ENCODE peak calls at places on chromosomes 6 and 20, in nine cellular contexts. One of them, this sample, is unnamed.
A peak's percentile ranks its signal among the peaks of the same experiment; 100 is the strongest.

GRCh38 chr20:21143194-21143890 is 17.5 kb downstream of the KIZ start:
- DNase-seq in HTR-8/SVneo: no peak
- DNase-seq in fibroblast of the aortic adventitia: no peak
- DNase-seq in T-helper 2 cell: no peak
- DNase-seq in cardiac fibroblast: no peak
- DNase-seq in sciatic nerve: no peak
- DNase-seq in left colon: no peak
- DNase-seq in HFF-Myc: no peak
- DNase-seq in DMS 273 treated with DMSO at 0.1 percent for 48 hours: no peak
- DNase-seq in this sample: no peak

GRCh38 chr6:146598785-146599405 is at the start of gene ADGB:
- DNase-seq in HTR-8/SVneo: peak; percentile 32
- DNase-seq in fibroblast of the aortic adventitia: peak; percentile 27
- DNase-seq in T-helper 2 cell: no peak
- DNase-seq in cardiac fibroblast: peak; percentile 69
- DNase-seq in sciatic nerve: peak; percentile 73
- DNase-seq in left colon: peak; percentile 85
- DNase-seq in HFF-Myc: no peak
- DNase-seq in DMS 273 treated with DMSO at 0.1 percent for 48 hours: no peak
- DNase-seq in this sample: peak; percentile 52

GRCh38 chr6:160277546-160277945 is 18.9 kb upstream of the SLC22A2 start:
- DNase-seq in HTR-8/SVneo: no peak
- DNase-seq in fibroblast of the aortic adventitia: no peak
- DNase-seq in T-helper 2 cell: no peak
- DNase-seq in cardiac fibroblast: no peak
- DNase-seq in sciatic nerve: no peak
- DNase-seq in left colon: no peak
- DNase-seq in HFF-Myc: no peak
- DNase-seq in DMS 273 treated with DMSO at 0.1 percent for 48 hours: no peak
- DNase-seq in this sample: no peak

GRCh38 chr6:116363759-116364158 is 7.0 kb upstream of the DSE start:
- DNase-seq in HTR-8/SVneo: no peak
- DNase-seq in fibroblast of the aortic adventitia: peak; percentile 58
- DNase-seq in T-helper 2 cell: no peak
- DNase-seq in cardiac fibroblast: peak; percentile 62
- DNase-seq in sciatic nerve: no peak
- DNase-seq in left colon: no peak
- DNase-seq in HFF-Myc: no peak
- DNase-seq in DMS 273 treated with DMSO at 0.1 percent for 48 hours: no peak
- DNase-seq in this sample: no peak

GRCh38 chr6:147741419-147741818 is 232.9 kb downstream of the SAMD5 start:
- DNase-seq in HTR-8/SVneo: no peak
- DNase-seq in fibroblast of the aortic adventitia: no peak
- DNase-seq in T-helper 2 cell: no peak
- DNase-seq in cardiac fibroblast: peak; percentile 14
- DNase-seq in sciatic nerve: no peak
- DNase-seq in left colon: no peak
- DNase-seq in HFF-Myc: no peak
- DNase-seq in DMS 273 treated with DMSO at 0.1 percent for 48 hours: no peak
- DNase-seq in this sample: no peak

GRCh38 chr20:52062452-52063209 is 128.9 kb downstream of the ZFP64 start:
- DNase-seq in HTR-8/SVneo: no peak
- DNase-seq in fibroblast of the aortic adventitia: no peak
- DNase-seq in T-helper 2 cell: no peak
- DNase-seq in cardiac fibroblast: no peak
- DNase-seq in sciatic nerve: no peak
- DNase-seq in left colon: no peak
- DNase-seq in HFF-Myc: no peak
- DNase-seq in DMS 273 treated with DMSO at 0.1 percent for 48 hours: no peak
- DNase-seq in this sample: no peak

GRCh38 chr6:113763311-113763766 is 93.8 kb upstream of the MARCKS start:
- DNase-seq in HTR-8/SVneo: no peak
- DNase-seq in fibroblast of the aortic adventitia: peak; percentile 9
- DNase-seq in T-helper 2 cell: no peak
- DNase-seq in cardiac fibroblast: no peak
- DNase-seq in sciatic nerve: no peak
- DNase-seq in left colon: no peak
- DNase-seq in HFF-Myc: no peak
- DNase-seq in DMS 273 treated with DMSO at 0.1 percent for 48 hours: no peak
- DNase-seq in this sample: no peak

GRCh38 chr6:131367206-131367873 is 205.7 kb upstream of the ARG1 start:
- DNase-seq in HTR-8/SVneo: no peak
- DNase-seq in fibroblast of the aortic adventitia: no peak
- DNase-seq in T-helper 2 cell: no peak
- DNase-seq in cardiac fibroblast: no peak
- DNase-seq in sciatic nerve: no peak
- DNase-seq in left colon: peak; percentile 67
- DNase-seq in HFF-Myc: no peak
- DNase-seq in DMS 273 treated with DMSO at 0.1 percent for 48 hours: no peak
- DNase-seq in this sample: no peak

GRCh38 chr20:49483018-49483705 is 694 bp upstream of the KCNB1 start:
- DNase-seq in HTR-8/SVneo: no peak
- DNase-seq in fibroblast of the aortic adventitia: no peak
- DNase-seq in T-helper 2 cell: no peak
- DNase-seq in cardiac fibroblast: no peak
- DNase-seq in sciatic nerve: no peak
- DNase-seq in left colon: no peak
- DNase-seq in HFF-Myc: no peak
- DNase-seq in DMS 273 treated with DMSO at 0.1 percent for 48 hours: no peak
- DNase-seq in this sample: no peak

GRCh38 chr6:16362296-16362695 is 123.9 kb downstream of the GMPR start:
- DNase-seq in HTR-8/SVneo: no peak
- DNase-seq in fibroblast of the aortic adventitia: no peak
- DNase-seq in T-helper 2 cell: no peak
- DNase-seq in cardiac fibroblast: no peak
- DNase-seq in sciatic nerve: no peak
- DNase-seq in left colon: no peak
- DNase-seq in HFF-Myc: no peak
- DNase-seq in DMS 273 treated with DMSO at 0.1 percent for 48 hours: no peak
- DNase-seq in this sample: no peak

GRCh38 chr20:12057778-12058177 is 140.1 kb downstream of the BTBD3 start:
- DNase-seq in HTR-8/SVneo: no peak
- DNase-seq in fibroblast of the aortic adventitia: no peak
- DNase-seq in T-helper 2 cell: no peak
- DNase-seq in cardiac fibroblast: no peak
- DNase-seq in sciatic nerve: no peak
- DNase-seq in left colon: no peak
- DNase-seq in HFF-Myc: no peak
- DNase-seq in DMS 273 treated with DMSO at 0.1 percent for 48 hours: no peak
- DNase-seq in this sample: no peak

GRCh38 chr6:100175814-100176275 is 181.8 kb upstream of the MCHR2 start:
- DNase-seq in HTR-8/SVneo: peak; percentile 14
- DNase-seq in fibroblast of the aortic adventitia: peak; percentile 88
- DNase-seq in T-helper 2 cell: no peak
- DNase-seq in cardiac fibroblast: peak; percentile 87
- DNase-seq in sciatic nerve: no peak
- DNase-seq in left colon: no peak
- DNase-seq in HFF-Myc: peak; percentile 95
- DNase-seq in DMS 273 treated with DMSO at 0.1 percent for 48 hours: no peak
- DNase-seq in this sample: no peak

GRCh38 chr20:10433014-10433622 is 904 bp downstream of the MKKS start:
- DNase-seq in HTR-8/SVneo: no peak
- DNase-seq in fibroblast of the aortic adventitia: no peak
- DNase-seq in T-helper 2 cell: no peak
- DNase-seq in cardiac fibroblast: peak; percentile 5
- DNase-seq in sciatic nerve: no peak
- DNase-seq in left colon: peak; percentile 31
- DNase-seq in HFF-Myc: no peak
- DNase-seq in DMS 273 treated with DMSO at 0.1 percent for 48 hours: no peak
- DNase-seq in this sample: no peak

GRCh38 chr6:118982256-118982911 is 47.4 kb upstream of the MCM9 start:
- DNase-seq in HTR-8/SVneo: no peak
- DNase-seq in fibroblast of the aortic adventitia: no peak
- DNase-seq in T-helper 2 cell: no peak
- DNase-seq in cardiac fibroblast: no peak
- DNase-seq in sciatic nerve: no peak
- DNase-seq in left colon: no peak
- DNase-seq in HFF-Myc: no peak
- DNase-seq in DMS 273 treated with DMSO at 0.1 percent for 48 hours: no peak
- DNase-seq in this sample: no peak

GRCh38 chr6:159777240-159777904 is 12.0 kb downstream of the TCP1 start:
- DNase-seq in HTR-8/SVneo: no peak
- DNase-seq in fibroblast of the aortic adventitia: no peak
- DNase-seq in T-helper 2 cell: no peak
- DNase-seq in cardiac fibroblast: no peak
- DNase-seq in sciatic nerve: no peak
- DNase-seq in left colon: no peak
- DNase-seq in HFF-Myc: no peak
- DNase-seq in DMS 273 treated with DMSO at 0.1 percent for 48 hours: no peak
- DNase-seq in this sample: no peak

GRCh38 chr6:87702589-87702945 is 534 bp upstream of the AKIRIN2 start:
- DNase-seq in HTR-8/SVneo: no peak
- DNase-seq in fibroblast of the aortic adventitia: no peak
- DNase-seq in T-helper 2 cell: no peak
- DNase-seq in cardiac fibroblast: peak; percentile 67
- DNase-seq in sciatic nerve: no peak
- DNase-seq in left colon: no peak
- DNase-seq in HFF-Myc: no peak
- DNase-seq in DMS 273 treated with DMSO at 0.1 percent for 48 hours: peak; percentile 56
- DNase-seq in this sample: no peak

GRCh38 chr20:1855690-1856089 is 39.5 kb upstream of the SIRPA start:
- DNase-seq in HTR-8/SVneo: no peak
- DNase-seq in fibroblast of the aortic adventitia: no peak
- DNase-seq in T-helper 2 cell: no peak
- DNase-seq in cardiac fibroblast: no peak
- DNase-seq in sciatic nerve: no peak
- DNase-seq in left colon: no peak
- DNase-seq in HFF-Myc: no peak
- DNase-seq in DMS 273 treated with DMSO at 0.1 percent for 48 hours: no peak
- DNase-seq in this sample: no peak

GRCh38 chr6:42316390-42316970 is 98.8 kb upstream of the MRPS10 start:
- DNase-seq in HTR-8/SVneo: no peak
- DNase-seq in fibroblast of the aortic adventitia: peak; percentile 86
- DNase-seq in T-helper 2 cell: no peak
- DNase-seq in cardiac fibroblast: peak; percentile 42
- DNase-seq in sciatic nerve: no peak
- DNase-seq in left colon: peak; percentile 60
- DNase-seq in HFF-Myc: no peak
- DNase-seq in DMS 273 treated with DMSO at 0.1 percent for 48 hours: no peak
- DNase-seq in this sample: no peak

GRCh38 chr20:20078041-20078440 is 25.7 kb downstream of the CFAP61 start:
- DNase-seq in HTR-8/SVneo: no peak
- DNase-seq in fibroblast of the aortic adventitia: no peak
- DNase-seq in T-helper 2 cell: no peak
- DNase-seq in cardiac fibroblast: no peak
- DNase-seq in sciatic nerve: no peak
- DNase-seq in left colon: no peak
- DNase-seq in HFF-Myc: no peak
- DNase-seq in DMS 273 treated with DMSO at 0.1 percent for 48 hours: no peak
- DNase-seq in this sample: no peak

GRCh38 chr6:36289281-36290018 is 19.6 kb downstream of the PNPLA1 start:
- DNase-seq in HTR-8/SVneo: no peak
- DNase-seq in fibroblast of the aortic adventitia: no peak
- DNase-seq in T-helper 2 cell: no peak
- DNase-seq in cardiac fibroblast: no peak
- DNase-seq in sciatic nerve: no peak
- DNase-seq in left colon: no peak
- DNase-seq in HFF-Myc: no peak
- DNase-seq in DMS 273 treated with DMSO at 0.1 percent for 48 hours: no peak
- DNase-seq in this sample: no peak

GRCh38 chr6:137490506-137490905 is 3.7 kb downstream of the OLIG3 start:
- DNase-seq in HTR-8/SVneo: no peak
- DNase-seq in fibroblast of the aortic adventitia: no peak
- DNase-seq in T-helper 2 cell: no peak
- DNase-seq in cardiac fibroblast: no peak
- DNase-seq in sciatic nerve: no peak
- DNase-seq in left colon: no peak
- DNase-seq in HFF-Myc: no peak
- DNase-seq in DMS 273 treated with DMSO at 0.1 percent for 48 hours: no peak
- DNase-seq in this sample: no peak

GRCh38 chr6:168297643-168298042 is 21.9 kb downstream of the DACT2 start:
- DNase-seq in HTR-8/SVneo: no peak
- DNase-seq in fibroblast of the aortic adventitia: no peak
- DNase-seq in T-helper 2 cell: no peak
- DNase-seq in cardiac fibroblast: no peak
- DNase-seq in sciatic nerve: no peak
- DNase-seq in left colon: no peak
- DNase-seq in HFF-Myc: no peak
- DNase-seq in DMS 273 treated with DMSO at 0.1 percent for 48 hours: no peak
- DNase-seq in this sample: no peak

GRCh38 chr20:35174458-35175216 is 2.8 kb downstream of the PROCR start:
- DNase-seq in HTR-8/SVneo: no peak
- DNase-seq in fibroblast of the aortic adventitia: no peak
- DNase-seq in T-helper 2 cell: no peak
- DNase-seq in cardiac fibroblast: no peak
- DNase-seq in sciatic nerve: no peak
- DNase-seq in left colon: peak; percentile 49
- DNase-seq in HFF-Myc: no peak
- DNase-seq in DMS 273 treated with DMSO at 0.1 percent for 48 hours: no peak
- DNase-seq in this sample: no peak

GRCh38 chr6:126724821-126725220 is 384.9 kb downstream of the CENPW start:
- DNase-seq in HTR-8/SVneo: no peak
- DNase-seq in fibroblast of the aortic adventitia: peak; percentile 25
- DNase-seq in T-helper 2 cell: no peak
- DNase-seq in cardiac fibroblast: no peak
- DNase-seq in sciatic nerve: no peak
- DNase-seq in left colon: no peak
- DNase-seq in HFF-Myc: no peak
- DNase-seq in DMS 273 treated with DMSO at 0.1 percent for 48 hours: no peak
- DNase-seq in this sample: no peak

GRCh38 chr6:92779758-92780157 is 639.6 kb downstream of the EPHA7 start:
- DNase-seq in HTR-8/SVneo: no peak
- DNase-seq in fibroblast of the aortic adventitia: peak; percentile 18
- DNase-seq in T-helper 2 cell: no peak
- DNase-seq in cardiac fibroblast: peak; percentile 61
- DNase-seq in sciatic nerve: peak; percentile 63
- DNase-seq in left colon: peak; percentile 6
- DNase-seq in HFF-Myc: no peak
- DNase-seq in DMS 273 treated with DMSO at 0.1 percent for 48 hours: no peak
- DNase-seq in this sample: peak; percentile 29

GRCh38 chr20:35454881-35455609 is at the start of gene CEP250:
- DNase-seq in HTR-8/SVneo: peak; percentile 94
- DNase-seq in fibroblast of the aortic adventitia: peak; percentile 91
- DNase-seq in T-helper 2 cell: peak; percentile 93
- DNase-seq in cardiac fibroblast: peak; percentile 97
- DNase-seq in sciatic nerve: peak; percentile 95
- DNase-seq in left colon: peak; percentile 95
- DNase-seq in HFF-Myc: peak; percentile 54
- DNase-seq in DMS 273 treated with DMSO at 0.1 percent for 48 hours: peak; percentile 93
- DNase-seq in this sample: peak; percentile 86

GRCh38 chr6:37146735-37147157 is 23.2 kb upstream of the PIM1 start:
- DNase-seq in HTR-8/SVneo: no peak
- DNase-seq in fibroblast of the aortic adventitia: no peak
- DNase-seq in T-helper 2 cell: no peak
- DNase-seq in cardiac fibroblast: no peak
- DNase-seq in sciatic nerve: no peak
- DNase-seq in left colon: no peak
- DNase-seq in HFF-Myc: no peak
- DNase-seq in DMS 273 treated with DMSO at 0.1 percent for 48 hours: no peak
- DNase-seq in this sample: no peak

GRCh38 chr6:128491041-128491642 is 29.3 kb downstream of the PTPRK start:
- DNase-seq in HTR-8/SVneo: no peak
- DNase-seq in fibroblast of the aortic adventitia: peak; percentile 45
- DNase-seq in T-helper 2 cell: no peak
- DNase-seq in cardiac fibroblast: peak; percentile 52
- DNase-seq in sciatic nerve: no peak
- DNase-seq in left colon: no peak
- DNase-seq in HFF-Myc: no peak
- DNase-seq in DMS 273 treated with DMSO at 0.1 percent for 48 hours: no peak
- DNase-seq in this sample: peak; percentile 47

GRCh38 chr20:9467995-9468394 is 46.4 kb upstream of the LAMP5 start:
- DNase-seq in HTR-8/SVneo: no peak
- DNase-seq in fibroblast of the aortic adventitia: no peak
- DNase-seq in T-helper 2 cell: no peak
- DNase-seq in cardiac fibroblast: no peak
- DNase-seq in sciatic nerve: no peak
- DNase-seq in left colon: peak; percentile 6
- DNase-seq in HFF-Myc: no peak
- DNase-seq in DMS 273 treated with DMSO at 0.1 percent for 48 hours: no peak
- DNase-seq in this sample: no peak

GRCh38 chr6:24492475-24492874 is 2.3 kb upstream of the ALDH5A1 start:
- DNase-seq in HTR-8/SVneo: no peak
- DNase-seq in fibroblast of the aortic adventitia: no peak
- DNase-seq in T-helper 2 cell: no peak
- DNase-seq in cardiac fibroblast: peak; percentile 21
- DNase-seq in sciatic nerve: no peak
- DNase-seq in left colon: peak; percentile 50
- DNase-seq in HFF-Myc: no peak
- DNase-seq in DMS 273 treated with DMSO at 0.1 percent for 48 hours: no peak
- DNase-seq in this sample: no peak

GRCh38 chr20:24153101-24154040 is 164.8 kb upstream of the GGTLC1 start:
- DNase-seq in HTR-8/SVneo: no peak
- DNase-seq in fibroblast of the aortic adventitia: no peak
- DNase-seq in T-helper 2 cell: no peak
- DNase-seq in cardiac fibroblast: no peak
- DNase-seq in sciatic nerve: no peak
- DNase-seq in left colon: no peak
- DNase-seq in HFF-Myc: no peak
- DNase-seq in DMS 273 treated with DMSO at 0.1 percent for 48 hours: peak; percentile 52
- DNase-seq in this sample: no peak